ENCODE peak calls at places on chromosomes 3 and 15, in four cellular contexts. Z, P, D and U are unnamed samples.

GRCh38 chr15:39156636-39157255 is 424.1 kb upstream of the THBS1 start:
- DNase-seq in Z (no peak), P (no peak), D (no peak), U (no peak)

GRCh38 chr15:93180656-93181055 is 91.6 kb upstream of the RGMA start:
- DNase-seq in Z (no peak), P (no peak), D (no peak), U (no peak)

GRCh38 chr3:71753716-71754609 is at the start of gene GPR27:
- DNase-seq in Z (peak; percentile 50), P (peak; percentile 40), D (no peak), U (peak; percentile 36)

GRCh38 chr3:38554127-38554827 is 58.1 kb downstream of the EXOG start:
- DNase-seq in Z (no peak), P (no peak), D (no peak), U (no peak)

GRCh38 chr3:117624424-117624823 is 914.8 kb downstream of the TUSC7 start:
- DNase-seq in Z (no peak), P (no peak), D (no peak), U (no peak)

GRCh38 chr3:45311953-45312795 is 76.2 kb upstream of the LARS2 start:
- DNase-seq in Z (no peak), P (no peak), D (no peak), U (no peak)

GRCh38 chr3:181313379-181313778 is 323.8 kb upstream of the DNAJC19 start:
- DNase-seq in Z (no peak), P (no peak), D (no peak), U (no peak)

GRCh38 chr15:77538011-77538410 is 94.7 kb downstream of the LINGO1 start:
- DNase-seq in Z (peak; percentile 72), P (no peak), D (no peak), U (no peak)

GRCh38 chr15:28930476-28931291 is 44.9 kb downstream of the APBA2 start:
- DNase-seq in Z (no peak), P (no peak), D (no peak), U (no peak)

GRCh38 chr3:171809513-171810277 is 588 bp downstream of the PLD1 start:
- DNase-seq in Z (peak; percentile 33), P (peak; percentile 91), D (no peak), U (peak; percentile 98)

GRCh38 chr3:58173670-58174472 is 36.9 kb downstream of the DNASE1L3 start:
- DNase-seq in Z (peak; percentile 38), P (no peak), D (no peak), U (peak; percentile 55)

GRCh38 chr3:16994842-16995535 is 110.2 kb downstream of the PLCL2 start:
- DNase-seq in Z (no peak), P (no peak), D (no peak), U (no peak)

GRCh38 chr3:50210176-50210509 is 5.1 kb downstream of the SLC38A3 start:
- DNase-seq in Z (no peak), P (no peak), D (no peak), U (no peak)

GRCh38 chr3:39126532-39127071 is 19.1 kb downstream of the TTC21A start:
- DNase-seq in Z (no peak), P (peak; percentile 51), D (no peak), U (peak; percentile 70)

GRCh38 chr3:99635348-99635747 is 3.0 kb upstream of the COL8A1 start:
- DNase-seq in Z (no peak), P (no peak), D (no peak), U (no peak)

GRCh38 chr15:24856397-24857093 is 98.2 kb upstream of the SNRPN start:
- DNase-seq in Z (no peak), P (no peak), D (peak; percentile 92), U (no peak)

GRCh38 chr3:9912294-9912935 is 4.5 kb upstream of the IL17RC start:
- DNase-seq in Z (no peak), P (no peak), D (no peak), U (peak; percentile 66)

GRCh38 chr15:64112904-64113303 is 17.1 kb downstream of the SNX1 start:
- DNase-seq in Z (no peak), P (peak; percentile 25), D (no peak), U (peak; percentile 46)

GRCh38 chr3:55676643-55677042 is 189.5 kb upstream of the WNT5A start:
- DNase-seq in Z (no peak), P (no peak), D (no peak), U (no peak)

GRCh38 chr15:39279331-39279730 is 301.5 kb upstream of the THBS1 start:
- DNase-seq in Z (no peak), P (no peak), D (no peak), U (peak; percentile 67)

GRCh38 chr3:44468572-44469520 is 8.6 kb downstream of the ZNF445 start:
- DNase-seq in Z (no peak), P (no peak), D (no peak), U (peak; percentile 59)